ENCODE peak calls at places on chromosomes 4 and X, in seven cellular contexts. Y is K562, X is tibial nerve, P is A549, U is lower leg skin, K is heart left ventricle, F is NB4. L is an unnamed sample.
A peak's percentile ranks its signal among the peaks of the same experiment; 100 is the strongest.

GRCh38 chrX:38618152-38618551 is 56.8 kb downstream of the TSPAN7 start:
- DNase-seq in Y (no peak), X (no peak), P (no peak), U (no peak), K (no peak), F (peak; percentile 15), L (no peak)

GRCh38 chrX:78387364-78387763 is 60.0 kb upstream of the CYSLTR1 start:
- DNase-seq in Y (no peak), X (no peak), P (no peak), U (no peak), K (no peak), F (no peak), L (no peak)

GRCh38 chr4:23878912-23879732 is 10.7 kb downstream of the PPARGC1A start:
- DNase-seq in Y (no peak), X (no peak), P (no peak), U (no peak), K (no peak), F (no peak), L (no peak)

GRCh38 chr4:161466321-161466720 is 697.5 kb downstream of the FSTL5 start:
- DNase-seq in Y (no peak), X (no peak), P (no peak), U (no peak), K (no peak), F (no peak), L (no peak)

GRCh38 chr4:3485011-3485881 is 22.1 kb downstream of the DOK7 start:
- DNase-seq in Y (no peak), X (no peak), P (no peak), U (no peak), K (no peak), F (peak; percentile 89), L (no peak)

GRCh38 chr4:59553063-59553738 is 1646.9 kb upstream of the ADGRL3 start:
- DNase-seq in Y (no peak), X (no peak), P (peak; percentile 28), U (no peak), K (no peak), F (peak; percentile 3), L (no peak)

GRCh38 chr4:83170952-83171399 is 56.4 kb upstream of the PLAC8 start:
- DNase-seq in Y (no peak), X (no peak), P (no peak), U (no peak), K (no peak), F (no peak), L (no peak)

GRCh38 chr4:38160487-38161207 is 200.4 kb downstream of the PTTG2 start:
- DNase-seq in Y (no peak), X (peak; percentile 73), P (peak; percentile 60), U (no peak), K (no peak), F (peak; percentile 77), L (peak; percentile 37)

GRCh38 chrX:25941559-25942250 is 196.4 kb upstream of the MAGEB18 start:
- DNase-seq in Y (no peak), X (no peak), P (no peak), U (no peak), K (no peak), F (no peak), L (no peak)

GRCh38 chrX:46256875-46257274 is 288.3 kb downstream of the ZNF674 start:
- DNase-seq in Y (no peak), X (no peak), P (no peak), U (no peak), K (no peak), F (peak; percentile 56), L (no peak)

DNA sequence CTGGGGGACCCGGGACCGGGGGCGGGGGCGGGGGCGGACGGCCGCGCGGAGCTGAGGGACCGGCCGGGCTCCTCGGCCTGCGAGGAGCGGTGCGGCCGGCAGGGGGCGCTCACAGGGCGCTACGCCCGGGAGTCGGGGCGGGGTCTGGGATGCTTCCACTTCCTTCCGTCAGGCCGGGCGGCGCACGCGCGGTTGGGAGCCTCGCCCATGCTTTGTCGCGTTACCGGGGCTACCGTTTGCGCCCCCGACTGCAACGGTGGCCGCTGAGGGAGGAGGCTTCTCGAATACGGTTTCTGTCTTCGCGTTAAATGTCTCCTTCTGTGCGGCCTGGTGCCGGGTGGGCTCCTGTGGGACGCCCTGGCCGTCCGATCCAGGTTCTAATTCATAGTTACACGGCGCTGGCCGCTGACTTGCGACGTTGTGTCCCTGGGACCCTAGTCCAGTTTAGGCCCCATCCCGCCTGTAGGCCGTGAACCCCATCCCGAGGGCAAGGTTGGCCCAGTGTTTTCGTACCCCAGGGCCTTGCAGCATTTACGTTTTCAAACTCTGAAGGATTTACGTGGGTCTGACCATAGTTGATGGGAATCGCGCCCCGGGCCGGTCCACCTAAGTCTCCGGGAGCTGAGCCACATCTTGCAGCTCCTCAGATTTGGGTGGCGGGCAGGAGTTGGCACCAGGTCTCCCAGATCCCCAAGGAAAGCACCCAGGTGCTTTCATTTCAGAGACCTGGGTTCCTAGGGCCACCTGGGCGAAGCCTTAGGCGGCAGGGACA is 549 bp downstream of the MSL3 start:
- DNase-seq in Y (peak; percentile 92), X (peak; percentile 69), P (peak; percentile 70), U (peak; percentile 97), K (peak; percentile 85), F (peak; percentile 83), L (peak; percentile 53)
- TF ChIP-seq POLR2A in Y (peak; percentile 54), X (peak; percentile 45), P (peak; percentile 54), U (no peak), K (no peak), F (no peak), L (no peak)

GRCh38 chr4:151099226-151099975 is at the start of gene RPS3A:
- DNase-seq in Y (peak; percentile 98), X (peak; percentile 96), P (peak; percentile 79), U (peak; percentile 99), K (peak; percentile 95), F (peak; percentile 97), L (peak; percentile 73)
- TF ChIP-seq POLR2A in Y (peak; percentile 100), X (peak; percentile 80), P (peak; percentile 80), U (no peak), K (no peak), F (peak; percentile 91), L (peak; percentile 99)

DNA sequence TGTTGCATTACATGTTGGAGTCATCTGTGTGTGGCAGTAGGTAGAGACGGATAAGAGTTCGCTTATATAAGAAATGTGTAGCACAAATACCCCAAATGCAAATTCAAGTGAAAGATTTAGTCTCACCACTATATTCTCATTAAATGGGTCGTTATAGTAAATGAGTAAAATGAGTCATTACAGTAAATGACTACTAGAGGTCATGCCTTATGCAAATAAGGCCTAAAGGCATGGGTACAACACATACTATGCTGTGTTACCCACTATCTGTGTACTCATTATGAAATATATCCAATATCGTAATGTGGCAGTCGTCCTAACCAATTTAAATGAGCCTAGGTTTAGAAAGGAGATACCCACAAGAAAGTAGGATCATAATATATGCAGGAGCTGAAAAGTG is 1603.1 kb downstream of the C4orf33 start:
- DNase-seq in Y (no peak), X (no peak), P (no peak), U (no peak), K (no peak), F (no peak), L (no peak)
- TF ChIP-seq POLR2A in Y (no peak), X (no peak), P (no peak), U (no peak), K (no peak), F (no peak), L (no peak)

GRCh38 chr4:64430933-64431332 is 21.7 kb upstream of the TECRL start:
- DNase-seq in Y (no peak), X (no peak), P (no peak), U (no peak), K (no peak), F (no peak), L (no peak)
- TF ChIP-seq POLR2A in Y (no peak), X (no peak), P (no peak), U (no peak), K (no peak), F (no peak), L (no peak)

GRCh38 chrX:119570351-119570835 is 4.0 kb upstream of the UBE2A start:
- DNase-seq in Y (no peak), X (no peak), P (no peak), U (no peak), K (no peak), F (no peak), L (no peak)

GRCh38 chrX:119573840-119574393 is 446 bp upstream of the UBE2A start:
- DNase-seq in Y (peak; percentile 47), X (peak; percentile 7), P (peak; percentile 44), U (no peak), K (peak; percentile 24), F (peak; percentile 50), L (peak; percentile 3)

GRCh38 chrX:119579414-119579813 is 5.1 kb downstream of the UBE2A start:
- DNase-seq in Y (no peak), X (no peak), P (no peak), U (no peak), K (no peak), F (peak; percentile 7), L (no peak)

GRCh38 chrX:119573222-119573621 is 1.1 kb upstream of the UBE2A start:
- DNase-seq in Y (peak; percentile 29), X (no peak), P (no peak), U (no peak), K (no peak), F (no peak), L (no peak)

GRCh38 chrX:119574394-119575266 is at the start of gene UBE2A:
- DNase-seq in Y (peak; percentile 93), X (peak; percentile 81), P (peak; percentile 85), U (peak; percentile 98), K (peak; percentile 92), F (peak; percentile 95), L (peak; percentile 76)
- TF ChIP-seq POLR2A in Y (peak; percentile 97), X (peak; percentile 72), P (peak; percentile 95), U (no peak), K (peak; percentile 2), F (peak; percentile 90), L (peak; percentile 96)

GRCh38 chr4:1167244-1167949 is 5.0 kb downstream of the SPON2 start:
- DNase-seq in Y (peak; percentile 91), X (peak; percentile 79), P (peak; percentile 39), U (peak; percentile 95), K (peak; percentile 80), F (peak; percentile 98), L (peak; percentile 77)
- TF ChIP-seq POLR2A in Y (no peak), X (peak; percentile 9), P (no peak), U (no peak), K (no peak), F (peak; percentile 91), L (no peak)